ENCODE peak calls at places on chromosomes 1 and 21, in seven cellular contexts. X is heart right ventricle; D is A172; L is left lung; V is stimulated activated CD4-positive, alpha-beta T cell treated with anti-CD3 and anti-CD28 coated beads, Interleukin-4, amount 100 ng/mL, for 24 hours; N is HFF-Myc; E is EL. Y is an unnamed sample.

GRCh38 chr1:178337091-178337726 is 159.6 kb downstream of the CLEC20A start:
- DNase-seq in L (no peak), E (peak; percentile 17), D (no peak), X (no peak), N (no peak), V (no peak), Y (no peak)

GRCh38 chr1:89126602-89127001 is 688 bp upstream of the GBP2 start:
- DNase-seq in V (peak; percentile 33), E (no peak), L (no peak), X (no peak), N (no peak), D (no peak), Y (peak; percentile 23)

GRCh38 chr1:41882496-41882895 is 36.2 kb downstream of the HIVEP3 start:
- DNase-seq in N (no peak), X (no peak), E (no peak), D (no peak), L (no peak), V (no peak), Y (no peak)

GRCh38 chr1:178300350-178300699 is 196.4 kb downstream of the CLEC20A start:
- DNase-seq in X (no peak), L (no peak), V (no peak), N (no peak), D (no peak), E (no peak), Y (no peak)

GRCh38 chr1:228150458-228151169 is 884 bp downstream of the GJC2 start:
- DNase-seq in E (peak; percentile 74), N (no peak), V (no peak), D (peak; percentile 87), L (peak; percentile 59), X (peak; percentile 70), Y (no peak)

GRCh38 chr1:39184354-39184818 is 20.1 kb upstream of the MACF1 start:
- DNase-seq in X (no peak), E (no peak), N (no peak), V (no peak), L (no peak), D (no peak), Y (no peak)

GRCh38 chr1:26388791-26389445 is 16.4 kb upstream of the ZNF683 start:
- DNase-seq in E (no peak), X (no peak), N (no peak), D (no peak), L (no peak), V (no peak), Y (no peak)

GRCh38 chr21:43321111-43321510 is 105.8 kb downstream of the SIK1 start:
- DNase-seq in D (peak; percentile 43), X (no peak), L (no peak), N (no peak), V (no peak), E (peak; percentile 88), Y (no peak)

GRCh38 chr1:161933592-161934277 is 89.9 kb downstream of the OLFML2B start:
- DNase-seq in N (no peak), L (no peak), E (no peak), V (no peak), D (no peak), X (no peak), Y (no peak)

GRCh38 chr1:89538361-89538760 is 13.7 kb downstream of the LRRC8B start:
- DNase-seq in V (no peak), E (no peak), N (no peak), D (no peak), X (no peak), L (no peak), Y (no peak)

Y was measured in stimulated activated naive CD4-positive, alpha-beta T cell treated with Interleukin-2 at 50 U/mL for 16 hours.